ENCODE peak calls at places on chromosomes 13 and 19, in eight cellular contexts. F is uterus, C is WERI-Rb-1, M is stomach, O is keratinocyte, Q is mesendoderm, Y is iPS DF 6.9, D is aorta. G is an unnamed sample.

GRCh38 chr13:87986639-87987250 is 315.6 kb downstream of the SLITRK5 start:
- DNase-seq in F (no peak), C (no peak), M (no peak), O (no peak), Q (peak; percentile 28), Y (no peak), D (no peak), G (no peak)

GRCh38 chr19:6412111-6412999 is 12.3 kb downstream of the KHSRP start:
- DNase-seq in F (no peak), C (peak; percentile 69), M (peak; percentile 61), O (no peak), Q (peak; percentile 67), Y (peak; percentile 63), D (no peak), G (peak; percentile 53)

GRCh38 chr13:27171244-27171829 is at the start of gene USP12:
- DNase-seq in F (no peak), C (peak; percentile 74), M (no peak), O (no peak), Q (peak; percentile 64), Y (no peak), D (peak; percentile 51), G (no peak)

GRCh38 chr13:110932588-110932987 is 17.7 kb upstream of the ANKRD10 start:
- DNase-seq in F (no peak), C (no peak), M (no peak), O (no peak), Q (no peak), Y (no peak), D (no peak), G (no peak)

GRCh38 chr13:31980842-31981241 is 50.7 kb upstream of the FRY start:
- DNase-seq in F (no peak), C (no peak), M (no peak), O (no peak), Q (no peak), Y (no peak), D (no peak), G (no peak)

GRCh38 chr19:38209152-38209551 is 14.9 kb downstream of the DPF1 start:
- DNase-seq in F (no peak), C (no peak), M (no peak), O (no peak), Q (no peak), Y (no peak), D (no peak), G (no peak)

GRCh38 chr13:105918842-105919741 is 616.4 kb downstream of the EFNB2 start:
- DNase-seq in F (no peak), C (no peak), M (peak; percentile 54), O (peak; percentile 75), Q (peak; percentile 90), Y (no peak), D (peak; percentile 45), G (no peak)

GRCh38 chr19:2616741-2617392 is 85.6 kb downstream of the GNG7 start:
- DNase-seq in F (no peak), C (no peak), M (peak; percentile 66), O (no peak), Q (no peak), Y (no peak), D (peak; percentile 86), G (no peak)

GRCh38 chr13:105971312-105971711 is 564.1 kb downstream of the EFNB2 start:
- DNase-seq in F (no peak), C (no peak), M (no peak), O (no peak), Q (peak; percentile 62), Y (no peak), D (no peak), G (no peak)

GRCh38 chr19:798415-799075 is 1.3 kb downstream of the PTBP1 start:
- DNase-seq in F (no peak), C (no peak), M (no peak), O (no peak), Q (no peak), Y (no peak), D (peak; percentile 52), G (no peak)

GRCh38 chr13:96958286-96958891 is 35.9 kb downstream of the OXGR1 start:
- DNase-seq in F (no peak), C (no peak), M (peak; percentile 27), O (no peak), Q (peak; percentile 50), Y (no peak), D (no peak), G (no peak)

GRCh38 chr19:34316741-34317241 is 48.2 kb upstream of the GPI start:
- DNase-seq in F (no peak), C (no peak), M (no peak), O (no peak), Q (no peak), Y (no peak), D (no peak), G (no peak)

GRCh38 chr19:42443944-42444398 is 1.2 kb upstream of the CXCL17 start:
- DNase-seq in F (no peak), C (no peak), M (peak; percentile 51), O (no peak), Q (no peak), Y (no peak), D (no peak), G (no peak)

GRCh38 chr19:38375098-38375493 is 725 bp downstream of the PSMD8 start:
- DNase-seq in F (no peak), C (no peak), M (no peak), O (no peak), Q (no peak), Y (no peak), D (no peak), G (no peak)

GRCh38 chr19:10290876-10291553 is 1.3 kb downstream of the ICAM5 start:
- DNase-seq in F (no peak), C (peak; percentile 80), M (peak; percentile 48), O (no peak), Q (peak; percentile 60), Y (no peak), D (peak; percentile 82), G (peak; percentile 42)

GRCh38 chr19:6610934-6611370 is 20.0 kb upstream of the CD70 start:
- DNase-seq in F (no peak), C (no peak), M (no peak), O (peak; percentile 58), Q (no peak), Y (no peak), D (no peak), G (no peak)

GRCh38 chr19:4326837-4327251 is 11.8 kb downstream of the STAP2 start:
- DNase-seq in F (no peak), C (no peak), M (no peak), O (no peak), Q (peak; percentile 76), Y (peak; percentile 41), D (no peak), G (no peak)

GRCh38 chr19:51365211-51366049 is 758 bp downstream of the ETFB start:
- DNase-seq in F (peak; percentile 31), C (no peak), M (peak; percentile 29), O (no peak), Q (no peak), Y (no peak), D (no peak), G (peak; percentile 31)

GRCh38 chr13:32134991-32135390 is 103.4 kb downstream of the FRY start:
- DNase-seq in F (no peak), C (no peak), M (no peak), O (no peak), Q (no peak), Y (no peak), D (no peak), G (no peak)

GRCh38 chr19:4457654-4458406 is at the start of gene UBXN6:
- DNase-seq in F (peak; percentile 97), C (peak; percentile 97), M (peak; percentile 98), O (peak; percentile 77), Q (peak; percentile 99), Y (peak; percentile 98), D (peak; percentile 99), G (peak; percentile 99)

GRCh38 chr13:47144782-47145181 is 247.9 kb upstream of the HTR2A start:
- DNase-seq in F (no peak), C (no peak), M (no peak), O (no peak), Q (no peak), Y (no peak), D (no peak), G (no peak)

GRCh38 chr13:42971670-42972355 is 20.2 kb downstream of the EPSTI1 start:
- DNase-seq in F (no peak), C (no peak), M (no peak), O (no peak), Q (peak; percentile 56), Y (no peak), D (no peak), G (no peak)

GRCh38 chr13:113086031-113086750 is 19.4 kb upstream of the F7 start:
- DNase-seq in F (no peak), C (peak; percentile 54), M (no peak), O (no peak), Q (peak; percentile 54), Y (no peak), D (peak; percentile 43), G (no peak)

GRCh38 chr19:29753190-29753933 is 38.3 kb upstream of the C19orf12 start:
- DNase-seq in F (no peak), C (no peak), M (no peak), O (no peak), Q (no peak), Y (no peak), D (no peak), G (no peak)

GRCh38 chr19:45636275-45636674 is 2.9 kb downstream of the EML2 start:
- DNase-seq in F (no peak), C (no peak), M (no peak), O (no peak), Q (no peak), Y (no peak), D (no peak), G (no peak)

DNA sequence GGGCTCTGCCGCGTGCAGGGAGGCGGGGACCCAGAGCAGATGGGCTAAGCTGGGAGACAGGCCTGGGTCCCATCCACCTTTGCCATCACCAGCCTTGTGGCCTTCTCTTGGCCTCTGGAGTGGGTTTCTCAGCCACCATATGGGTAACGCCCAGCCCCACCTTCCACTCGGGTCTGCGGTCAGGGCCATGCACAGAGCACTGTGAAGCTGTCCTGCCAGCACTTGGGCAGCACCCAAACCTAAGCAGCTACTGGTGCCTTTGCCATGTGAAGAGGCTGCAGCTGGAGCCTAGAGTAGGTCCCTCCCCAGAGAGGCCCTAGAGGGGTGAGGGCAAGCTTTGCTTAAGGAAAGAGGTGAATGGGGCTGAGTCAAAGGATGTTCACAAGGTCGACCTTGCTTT is 24.1 kb upstream of the NPAS1 start:
- DNase-seq in F (no peak), C (no peak), M (no peak), O (no peak), Q (no peak), Y (no peak), D (no peak), G (no peak)
- H3K36me3 ChIP-seq in F (no peaks in the 10 kb centered on the region), C (peaks cover 57% of the 10 kb centered on the region), M (peaks cover 91% of the 10 kb centered on the region), O (peaks cover 41% of the 10 kb centered on the region), Q (peaks cover 5% of the 10 kb centered on the region), Y (peaks cover 28% of the 10 kb centered on the region), D (no peaks in the 10 kb centered on the region), G (peaks cover 51% of the 10 kb centered on the region)

GRCh38 chr19:31125071-31125470 is 224.2 kb downstream of the TSHZ3 start:
- DNase-seq in F (no peak), C (no peak), M (no peak), O (no peak), Q (no peak), Y (no peak), D (no peak), G (no peak)
- H3K27ac ChIP-seq in F (no peak overlapping the region), C (no peak overlapping the region), M (no peak overlapping the region), O (no peak overlapping the region), Q (no peak overlapping the region), Y (no peak overlapping the region), D (no peak overlapping the region), G (no peak overlapping the region)

GRCh38 chr19:46838160-46838559 is 12.5 kb downstream of the AP2S1 start:
- DNase-seq in F (no peak), C (no peak), M (no peak), O (no peak), Q (no peak), Y (no peak), D (no peak), G (no peak)
- H3K36me3 ChIP-seq in F (no peaks in the 10 kb centered on the region), C (peaks cover 20% of the 10 kb centered on the region), M (peaks cover 58% of the 10 kb centered on the region), O (peaks cover 23% of the 10 kb centered on the region), Q (peaks cover 4% of the 10 kb centered on the region), Y (peaks cover 20% of the 10 kb centered on the region), D (no peaks in the 10 kb centered on the region), G (peaks cover 20% of the 10 kb centered on the region)

GRCh38 chr13:33863390-33863789 is 45.4 kb downstream of the RFC3 start:
- DNase-seq in F (no peak), C (no peak), M (no peak), O (no peak), Q (no peak), Y (no peak), D (no peak), G (no peak)
- H3K27ac ChIP-seq in F (no peak overlapping the region), C (no peak overlapping the region), M (no peak overlapping the region), O (no peak overlapping the region), Q (no peak overlapping the region), Y (no peak overlapping the region), D (no peak overlapping the region), G (no peak overlapping the region)

G was measured in CD4-positive, alpha-beta memory T cell.